ENCODE peak calls at places on chromosomes 3 and 15, in four cellular contexts. U is K562, Z is GM12891, V is GM12878. X is an unnamed sample.

GRCh38 chr3:52685285-52685704 is 418 bp downstream of the PBRM1 start:
- DNase-seq in U (no peak), Z (peak; percentile 76), V (no peak), X (peak; percentile 57)

GRCh38 chr15:77393471-77393840 is 26.4 kb downstream of the PEAK1 start:
- DNase-seq in U (no peak), Z (no peak), V (no peak), X (no peak)

GRCh38 chr3:187000711-187001151 is 70.4 kb downstream of the ST6GAL1 start:
- DNase-seq in U (no peak), Z (no peak), V (peak; percentile 99), X (no peak)

GRCh38 chr3:145032790-145033189 is 1061.2 kb downstream of the DIPK2A start:
- DNase-seq in U (no peak), Z (no peak), V (no peak), X (no peak)

GRCh38 chr15:96553451-96553850 is 223.0 kb downstream of the NR2F2 start:
- DNase-seq in U (no peak), Z (no peak), V (no peak), X (no peak)

GRCh38 chr15:57227899-57228298 is 148.4 kb upstream of the CGNL1 start:
- DNase-seq in U (no peak), Z (no peak), V (no peak), X (no peak)

GRCh38 chr3:119257654-119258410 is 17.2 kb upstream of the B4GALT4 start:
- DNase-seq in U (no peak), Z (no peak), V (no peak), X (no peak)

GRCh38 chr3:37492468-37492867 is 318.1 kb upstream of the LRRFIP2 start:
- DNase-seq in U (no peak), Z (no peak), V (no peak), X (no peak)

GRCh38 chr3:196287066-196287404 is 491 bp downstream of the PCYT1A start:
- DNase-seq in U (no peak), Z (no peak), V (no peak), X (no peak)

GRCh38 chr3:69250014-69250413 is 127.6 kb upstream of the LMOD3 start:
- DNase-seq in U (no peak), Z (no peak), V (no peak), X (no peak)

GRCh38 chr3:125194061-125194848 is 18.3 kb downstream of the SLC12A8 start:
- DNase-seq in U (no peak), Z (no peak), V (no peak), X (no peak)

GRCh38 chr15:32119694-32120330 is 89.5 kb downstream of the CHRNA7 start:
- DNase-seq in U (no peak), Z (no peak), V (no peak), X (no peak)

GRCh38 chr3:72245183-72245811 is 460.3 kb upstream of the PROK2 start:
- DNase-seq in U (no peak), Z (no peak), V (no peak), X (no peak)

GRCh38 chr3:99974989-99975388 is 139.3 kb downstream of the FILIP1L start:
- DNase-seq in U (no peak), Z (no peak), V (no peak), X (no peak)

GRCh38 chr15:73838795-73839565 is 34.4 kb upstream of the TBC1D21 start:
- DNase-seq in U (no peak), Z (no peak), V (no peak), X (no peak)

GRCh38 chr15:89143503-89144162 is 55.4 kb downstream of the ABHD2 start:
- DNase-seq in U (no peak), Z (no peak), V (peak; percentile 21), X (peak; percentile 42)
- TF ChIP-seq SPI1 in U (no peak), Z (no peak), V (no peak), X (peak; percentile 3)

GRCh38 chr3:179719048-179719734 is 66.4 kb downstream of the USP13 start:
- DNase-seq in U (no peak), Z (no peak), V (no peak), X (no peak)
- TF ChIP-seq SPI1 in U (no peak), Z (no peak), V (no peak), X (no peak)

GRCh38 chr3:135136361-135137100 is 341.5 kb downstream of the EPHB1 start:
- DNase-seq in U (no peak), Z (no peak), V (peak; percentile 12), X (no peak)
- TF ChIP-seq SPI1 in U (no peak), Z (no peak), V (no peak), X (no peak)

GRCh38 chr15:100437261-100437660 is 91.5 kb downstream of the CERS3 start:
- DNase-seq in U (no peak), Z (no peak), V (no peak), X (no peak)

GRCh38 chr15:100439566-100439965 is 89.2 kb downstream of the CERS3 start:
- DNase-seq in U (no peak), Z (no peak), V (no peak), X (no peak)

GRCh38 chr15:100434038-100434437 is 92.3 kb upstream of the ADAMTS17 start:
- DNase-seq in U (no peak), Z (no peak), V (no peak), X (no peak)

GRCh38 chr15:100433304-100433703 is 91.5 kb upstream of the ADAMTS17 start:
- DNase-seq in U (no peak), Z (no peak), V (no peak), X (no peak)

DNA sequence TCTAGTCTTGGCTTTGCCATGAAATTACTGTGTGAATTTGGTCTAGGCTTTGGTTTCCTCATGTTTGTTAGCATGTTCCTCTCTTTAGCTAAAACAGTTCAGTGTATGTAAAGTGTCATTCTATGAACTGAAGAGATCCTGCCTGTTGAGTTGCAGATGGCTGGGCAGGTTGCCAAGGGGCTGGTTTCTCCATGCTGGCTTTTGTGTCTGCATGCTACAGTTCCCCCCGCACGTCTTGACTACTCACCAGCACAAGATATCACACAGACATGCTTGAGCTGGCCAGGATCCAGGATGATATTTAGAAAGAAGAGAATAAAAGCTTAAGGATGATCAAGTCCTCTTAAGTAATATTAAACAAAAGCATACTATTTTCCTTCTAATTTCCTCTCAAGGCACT is 90.2 kb downstream of the CERS3 start:
- DNase-seq in U (no peak), Z (no peak), V (peak; percentile 5), X (peak; percentile 97)
- TF ChIP-seq SPI1 in U (no peak), Z (no peak), V (no peak), X (peak; percentile 30)

GRCh38 chr3:98921957-98922356 is 20.5 kb upstream of the DCBLD2 start:
- DNase-seq in U (no peak), Z (no peak), V (no peak), X (no peak)
- TF ChIP-seq SPI1 in U (no peak), Z (no peak), V (no peak), X (no peak)

DNA sequence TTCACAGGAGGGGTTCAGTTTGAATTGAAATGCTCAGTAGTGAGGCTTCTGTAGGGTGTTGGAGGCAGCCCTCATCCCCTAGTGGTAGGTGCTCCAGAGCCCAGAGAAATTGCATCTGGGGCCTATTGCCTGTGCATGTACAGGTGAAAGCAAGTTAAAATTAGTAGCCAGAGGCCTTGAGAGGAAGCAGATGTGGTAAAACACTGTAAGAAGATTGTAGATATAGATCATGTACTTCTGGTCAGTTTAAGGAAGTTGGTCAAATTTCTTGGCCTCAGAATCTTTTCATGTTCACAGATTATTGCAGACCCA is 34.6 kb downstream of the IGSF10 start:
- DNase-seq in U (no peak), Z (peak; percentile 15), V (peak; percentile 9), X (no peak)
- TF ChIP-seq SPI1 in U (no peak), Z (no peak), V (no peak), X (no peak)

X was measured in HL-60.